ENCODE peak calls at places on chromosomes 12 and 14, in four cellular contexts. H, V, Q and L are unnamed samples.

GRCh38 chr12:67358686-67359374 is 89.7 kb downstream of the CAND1 start:
- DNase-seq in H (peak), V (peak), Q (no peak), L (no peak)

GRCh38 chr14:74042296-74042695 is 23.1 kb downstream of the BBOF1 start:
- DNase-seq in Q (no peak), H (no peak), V (no peak), L (no peak)

GRCh38 chr12:113252494-113252893 is 31.2 kb downstream of the TPCN1 start:
- DNase-seq in V (no peak), H (no peak), Q (no peak), L (no peak)

GRCh38 chr12:80100566-80100965 is 1.2 kb downstream of the OTOGL start:
- DNase-seq in H (no peak), V (peak), Q (no peak), L (no peak)

GRCh38 chr14:36665887-36666415 is 4.3 kb downstream of the PAX9 start:
- DNase-seq in V (no peak), H (no peak), Q (no peak), L (no peak)

GRCh38 chr12:120328228-120328627 is 649 bp upstream of the PLA2G1B start:
- DNase-seq in V (no peak), Q (no peak), H (no peak), L (no peak)

GRCh38 chr12:55019784-55020183 is at the start of gene NEUROD4:
- DNase-seq in V (peak), H (peak), Q (no peak), L (peak)

GRCh38 chr14:32472512-32473472 is 143.7 kb downstream of the AKAP6 start:
- DNase-seq in H (peak), V (peak), Q (no peak), L (no peak)

GRCh38 chr12:13046914-13047472 is 2.8 kb downstream of the FAM234B start:
- DNase-seq in V (no peak), H (no peak), Q (no peak), L (no peak)

GRCh38 chr14:89351958-89352404 is 65.1 kb downstream of the FOXN3 start:
- DNase-seq in H (no peak), V (no peak), Q (no peak), L (no peak)

GRCh38 chr14:103542545-103543088 is 13.6 kb downstream of the TRMT61A start:
- DNase-seq in H (no peak), Q (no peak), V (no peak), L (peak)

GRCh38 chr12:5912437-5913334 is 32.4 kb downstream of the ANO2 start:
- DNase-seq in Q (no peak), H (no peak), V (no peak), L (peak)

DNA sequence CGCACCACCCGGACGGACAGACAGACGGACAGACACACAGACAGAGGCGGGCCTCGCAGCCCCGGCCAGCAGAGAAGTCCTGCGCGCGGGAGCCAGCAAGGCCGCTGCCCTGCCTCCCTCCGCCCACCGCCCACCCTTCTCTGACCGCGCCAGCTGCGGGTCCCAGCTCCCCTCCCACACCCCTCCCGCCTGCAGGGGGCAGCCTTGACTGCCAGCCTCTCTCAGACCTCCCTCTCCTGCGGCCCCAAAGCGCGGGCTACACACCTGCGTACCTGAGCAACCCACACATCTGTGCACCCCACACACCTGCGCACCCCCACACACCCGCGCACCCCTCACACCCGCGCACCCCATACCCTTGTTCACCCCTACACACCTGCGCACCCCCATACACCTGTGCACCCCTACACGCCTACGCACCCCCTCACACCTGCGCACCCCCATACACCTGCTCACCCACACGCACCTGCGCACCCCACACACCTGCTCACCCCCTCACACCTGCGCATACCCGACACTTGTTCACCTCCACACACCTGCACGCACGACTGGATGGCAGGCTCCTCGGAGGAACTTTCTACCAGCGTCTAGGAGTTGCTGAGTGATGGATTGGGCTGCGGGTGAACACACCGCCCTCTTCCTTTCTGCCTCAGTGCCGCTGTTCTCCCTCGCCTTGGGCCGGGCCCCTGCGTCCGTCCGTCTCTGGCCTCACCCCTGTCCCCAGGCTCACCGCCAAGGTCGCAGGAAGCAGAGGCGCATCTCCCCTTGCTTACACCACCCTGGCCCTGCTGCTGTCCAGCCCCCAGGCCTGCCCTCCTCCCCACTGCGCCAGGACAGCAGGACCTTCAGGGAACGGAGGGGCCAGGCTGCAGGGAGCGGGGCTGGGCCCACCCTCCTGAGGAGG is 20.8 kb upstream of the TMEM106C start:
- DNase-seq in V (no peak), Q (no peak), H (peak), L (no peak)
- TF ChIP-seq CTCF in V (no peak), Q (no peak), H (peak), L (no peak)

DNA sequence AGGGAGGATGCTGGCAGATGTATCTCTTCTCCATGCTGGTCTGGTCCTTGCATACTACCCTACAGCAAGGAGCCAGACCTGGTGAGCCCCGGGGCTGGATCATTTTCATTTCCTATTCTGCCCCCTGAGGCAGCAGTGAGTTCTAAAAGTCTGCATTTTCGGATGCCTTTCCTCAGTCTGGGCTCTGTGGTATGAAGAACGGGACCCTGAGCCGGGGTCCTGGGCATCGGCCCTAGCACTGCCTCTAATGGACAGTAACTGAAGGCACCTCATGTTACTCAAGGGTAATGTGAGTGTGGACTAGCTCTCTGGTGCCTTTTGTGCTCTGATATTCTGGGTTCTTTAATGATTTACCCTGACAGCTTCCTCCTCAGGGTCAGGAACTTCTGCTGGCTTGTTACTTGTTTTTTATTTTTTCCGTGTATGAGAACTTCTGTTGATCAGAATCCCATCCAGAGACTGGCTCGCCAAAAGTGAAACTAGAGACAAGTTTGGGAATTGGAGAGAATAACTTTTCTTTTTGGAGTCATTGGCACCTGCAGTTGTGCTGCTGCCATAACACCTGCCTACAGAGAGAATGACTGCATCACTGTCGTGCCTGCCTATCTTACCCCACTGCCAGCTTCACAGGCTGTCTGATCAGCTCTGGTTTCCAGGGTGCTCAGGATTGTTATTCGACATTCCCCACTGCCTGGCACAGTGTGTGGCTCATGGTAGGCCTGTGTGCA is 62.3 kb downstream of the SUSD6 start:
- DNase-seq in H (no peak), Q (no peak), V (no peak), L (no peak)
- TF ChIP-seq CTCF in H (no peak), Q (no peak), V (no peak), L (no peak)

GRCh38 chr14:104932676-104933631 is 8.3 kb downstream of the PLD4 start:
- DNase-seq in Q (peak), V (peak), H (peak), L (peak)
- TF ChIP-seq CTCF in Q (no peak), V (peak), H (peak), L (peak)

DNA sequence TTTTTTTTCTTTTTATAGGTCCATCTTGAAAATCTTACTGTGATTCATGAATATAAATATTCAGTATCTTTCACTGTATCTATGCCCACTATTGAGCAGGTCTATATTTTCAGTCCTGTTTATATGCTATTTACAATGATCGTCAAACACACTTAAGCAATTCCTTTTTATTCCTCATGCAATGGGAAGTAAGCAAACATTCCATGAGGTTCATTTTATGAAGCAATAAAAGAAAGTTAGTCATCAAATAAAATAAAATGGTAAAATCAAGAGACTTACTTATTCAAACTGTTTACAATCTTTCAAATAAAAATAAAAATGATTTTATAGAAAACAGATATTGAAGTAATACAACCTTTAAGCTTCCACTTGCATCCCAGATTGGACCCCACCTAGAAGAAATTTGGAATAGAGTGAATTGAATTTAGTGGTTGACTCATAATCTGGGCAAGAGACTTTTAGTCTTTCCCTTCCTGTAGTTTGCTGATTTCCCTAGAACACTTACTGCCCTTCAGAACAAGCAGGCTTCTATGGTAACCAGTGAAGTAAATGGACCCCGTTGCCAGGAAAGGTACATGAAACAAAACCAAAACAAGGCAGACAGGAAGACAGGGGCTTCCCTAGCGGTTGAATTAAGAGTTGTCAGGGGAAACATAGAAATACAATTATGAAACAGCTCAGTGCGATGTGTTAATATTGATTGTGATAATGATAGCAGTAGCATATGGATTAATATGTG is 241.0 kb upstream of the ATP2B1 start:
- DNase-seq in H (peak), Q (no peak), V (peak), L (no peak)
- TF ChIP-seq CTCF in H (peak), Q (peak), V (peak), L (peak)

DNA sequence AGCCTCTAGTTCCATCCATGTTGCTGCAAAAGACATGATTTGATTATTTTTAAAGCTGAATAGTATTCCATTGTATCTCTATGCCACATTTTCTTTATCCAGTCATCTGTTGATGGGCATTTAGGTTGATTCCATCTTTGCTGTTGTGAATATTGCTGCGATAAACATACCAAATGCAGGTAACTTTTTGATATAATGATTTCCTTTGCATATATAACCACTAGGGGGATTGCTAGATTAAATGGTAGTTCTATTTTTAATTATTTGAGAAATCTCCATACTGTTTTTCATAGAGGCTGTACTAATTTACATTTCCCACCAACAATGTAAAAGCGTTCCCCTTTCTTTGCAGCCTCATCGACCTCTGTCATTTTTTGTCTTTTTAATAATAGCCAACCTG is 342.5 kb downstream of the MDGA2 start:
- DNase-seq in Q (no peak), H (no peak), V (no peak), L (no peak)
- TF ChIP-seq CTCF in Q (no peak), H (no peak), V (no peak), L (peak)

GRCh38 chr14:23566782-23567185 is 807 bp downstream of the AP1G2 start:
- DNase-seq in H (peak), Q (no peak), V (no peak), L (no peak)
- TF ChIP-seq CTCF in H (peak), Q (no peak), V (no peak), L (peak)

GRCh38 chr12:64694130-64695078 is 64.8 kb downstream of the GNS start:
- DNase-seq in H (no peak), Q (no peak), V (no peak), L (no peak)
- TF ChIP-seq CTCF in H (no peak), Q (no peak), V (no peak), L (no peak)